ENCODE peak calls at places on chromosome 6, in four cellular contexts. One of them, this sample, is unnamed.

GRCh38 chr6:3747100-3747737 is 4.3 kb downstream of the PXDC1 start:
- DNase-seq in ovary: no peak
- DNase-seq in gastrocnemius medialis: no peak
- DNase-seq in stomach: no peak
- DNase-seq in this sample: no peak

GRCh38 chr6:222468-222867 is 69.8 kb upstream of the DUSP22 start:
- DNase-seq in ovary: no peak
- DNase-seq in gastrocnemius medialis: no peak
- DNase-seq in stomach: no peak
- DNase-seq in this sample: no peak

GRCh38 chr6:46199387-46199786 is 28.6 kb upstream of the ENPP5 start:
- DNase-seq in ovary: no peak
- DNase-seq in gastrocnemius medialis: peak; percentile 62
- DNase-seq in stomach: no peak
- DNase-seq in this sample: no peak

GRCh38 chr6:26536571-26537159 is 1.5 kb upstream of the HMGN4 start:
- DNase-seq in ovary: peak; percentile 67
- DNase-seq in gastrocnemius medialis: no peak
- DNase-seq in stomach: no peak
- DNase-seq in this sample: peak; percentile 57

GRCh38 chr6:113359155-113360140 is 497.7 kb upstream of the MARCKS start:
- DNase-seq in ovary: no peak
- DNase-seq in gastrocnemius medialis: no peak
- DNase-seq in stomach: peak; percentile 42
- DNase-seq in this sample: no peak

GRCh38 chr6:117265425-117266266 is at the start of gene VGLL2:
- DNase-seq in ovary: no peak
- DNase-seq in gastrocnemius medialis: peak; percentile 85
- DNase-seq in stomach: no peak
- DNase-seq in this sample: peak; percentile 67

GRCh38 chr6:7219310-7219709 is 93.7 kb downstream of the SSR1 start:
- DNase-seq in ovary: peak; percentile 37
- DNase-seq in gastrocnemius medialis: peak; percentile 65
- DNase-seq in stomach: peak; percentile 47
- DNase-seq in this sample: peak; percentile 76

GRCh38 chr6:130138909-130139242 is 83.9 kb downstream of the SAMD3 start:
- DNase-seq in ovary: no peak
- DNase-seq in gastrocnemius medialis: no peak
- DNase-seq in stomach: no peak
- DNase-seq in this sample: no peak

GRCh38 chr6:3090013-3090412 is 21.7 kb downstream of the RIPK1 start:
- DNase-seq in ovary: no peak
- DNase-seq in gastrocnemius medialis: no peak
- DNase-seq in stomach: no peak
- DNase-seq in this sample: no peak

GRCh38 chr6:108247965-108248536 is 12.8 kb downstream of the SNX3 start:
- DNase-seq in ovary: no peak
- DNase-seq in gastrocnemius medialis: no peak
- DNase-seq in stomach: no peak
- DNase-seq in this sample: no peak

GRCh38 chr6:115932481-115932880 is 128.2 kb downstream of the FRK start:
- DNase-seq in ovary: no peak
- DNase-seq in gastrocnemius medialis: no peak
- DNase-seq in stomach: no peak
- DNase-seq in this sample: no peak

GRCh38 chr6:5995705-5996686 is 10.7 kb downstream of the NRN1 start:
- DNase-seq in ovary: peak; percentile 43
- DNase-seq in gastrocnemius medialis: no peak
- DNase-seq in stomach: no peak
- DNase-seq in this sample: peak; percentile 46

GRCh38 chr6:25713802-25714201 is 40.7 kb upstream of the SLC17A4 start:
- DNase-seq in ovary: no peak
- DNase-seq in gastrocnemius medialis: no peak
- DNase-seq in stomach: no peak
- DNase-seq in this sample: no peak

GRCh38 chr6:142756215-142756630 is 188.8 kb downstream of the HIVEP2 start:
- DNase-seq in ovary: no peak
- DNase-seq in gastrocnemius medialis: no peak
- DNase-seq in stomach: no peak
- DNase-seq in this sample: no peak

GRCh38 chr6:120230008-120230407 is 880.4 kb upstream of the MAN1A1 start:
- DNase-seq in ovary: no peak
- DNase-seq in gastrocnemius medialis: no peak
- DNase-seq in stomach: no peak
- DNase-seq in this sample: no peak

GRCh38 chr6:33577106-33577535 is 3.0 kb downstream of the BAK1 start:
- DNase-seq in ovary: peak; percentile 52
- DNase-seq in gastrocnemius medialis: no peak
- DNase-seq in stomach: peak; percentile 91
- DNase-seq in this sample: peak; percentile 72

GRCh38 chr6:166056637-166057036 is 111.0 kb downstream of the TBXT start:
- DNase-seq in ovary: peak; percentile 91
- DNase-seq in gastrocnemius medialis: no peak
- DNase-seq in stomach: no peak
- DNase-seq in this sample: peak; percentile 89

GRCh38 chr6:33719326-33719987 is 8.0 kb upstream of the UQCC2 start:
- DNase-seq in ovary: no peak
- DNase-seq in gastrocnemius medialis: peak; percentile 56
- DNase-seq in stomach: no peak
- DNase-seq in this sample: no peak

GRCh38 chr6:29953001-29953436 is 10.7 kb downstream of the HLA-A start:
- DNase-seq in ovary: no peak
- DNase-seq in gastrocnemius medialis: peak; percentile 81
- DNase-seq in stomach: no peak
- DNase-seq in this sample: peak; percentile 82

GRCh38 chr6:37168163-37168758 is 1.7 kb upstream of the PIM1 start:
- DNase-seq in ovary: no peak
- DNase-seq in gastrocnemius medialis: no peak
- DNase-seq in stomach: no peak
- DNase-seq in this sample: no peak

GRCh38 chr6:87706187-87706966 is 4.3 kb upstream of the AKIRIN2 start:
- DNase-seq in ovary: no peak
- DNase-seq in gastrocnemius medialis: no peak
- DNase-seq in stomach: no peak
- DNase-seq in this sample: no peak

GRCh38 chr6:331622-332521 is 39.6 kb downstream of the DUSP22 start:
- DNase-seq in ovary: no peak
- DNase-seq in gastrocnemius medialis: no peak
- DNase-seq in stomach: no peak
- DNase-seq in this sample: no peak

GRCh38 chr6:32313964-32314363 is 57.7 kb downstream of the TSBP1 start:
- DNase-seq in ovary: no peak
- DNase-seq in gastrocnemius medialis: no peak
- DNase-seq in stomach: no peak
- DNase-seq in this sample: no peak

GRCh38 chr6:161033667-161034066 is 42.1 kb downstream of the MAP3K4 start:
- DNase-seq in ovary: no peak
- DNase-seq in gastrocnemius medialis: no peak
- DNase-seq in stomach: no peak
- DNase-seq in this sample: no peak

GRCh38 chr6:138782243-138782642 is 8.7 kb downstream of the CCDC28A start:
- DNase-seq in ovary: no peak
- DNase-seq in gastrocnemius medialis: no peak
- DNase-seq in stomach: no peak
- DNase-seq in this sample: no peak

GRCh38 chr6:117237561-117237960 is 27.8 kb upstream of the VGLL2 start:
- DNase-seq in ovary: no peak
- DNase-seq in gastrocnemius medialis: no peak
- DNase-seq in stomach: no peak
- DNase-seq in this sample: no peak

GRCh38 chr6:63537126-63537958 is 34.9 kb upstream of the LOC128125822 start:
- DNase-seq in ovary: no peak
- DNase-seq in gastrocnemius medialis: no peak
- DNase-seq in stomach: no peak
- DNase-seq in this sample: no peak

GRCh38 chr6:116218172-116218633 is 35.7 kb downstream of the TSPYL4 start:
- DNase-seq in ovary: no peak
- DNase-seq in gastrocnemius medialis: no peak
- DNase-seq in stomach: no peak
- DNase-seq in this sample: no peak

GRCh38 chr6:33095681-33096080 is 19.9 kb downstream of the HLA-DPB1 start:
- DNase-seq in ovary: no peak
- DNase-seq in gastrocnemius medialis: no peak
- DNase-seq in stomach: no peak
- DNase-seq in this sample: no peak

GRCh38 chr6:34730006-34730405 is 27.3 kb upstream of the SNRPC start:
- DNase-seq in ovary: no peak
- DNase-seq in gastrocnemius medialis: no peak
- DNase-seq in stomach: no peak
- DNase-seq in this sample: no peak

GRCh38 chr6:112557961-112558360 is 210.8 kb downstream of the RFPL4B start:
- DNase-seq in ovary: no peak
- DNase-seq in gastrocnemius medialis: no peak
- DNase-seq in stomach: no peak
- DNase-seq in this sample: no peak

GRCh38 chr6:1391692-1392309 is 2.4 kb downstream of the FOXF2 start:
- DNase-seq in ovary: no peak
- DNase-seq in gastrocnemius medialis: no peak
- DNase-seq in stomach: no peak
- DNase-seq in this sample: no peak

GRCh38 chr6:91045152-91045551 is 458.3 kb upstream of the MAP3K7 start:
- DNase-seq in ovary: peak; percentile 18
- DNase-seq in gastrocnemius medialis: no peak
- DNase-seq in stomach: no peak
- DNase-seq in this sample: peak; percentile 28

GRCh38 chr6:24145690-24146131 is 19.7 kb downstream of the NRSN1 start:
- DNase-seq in ovary: no peak
- DNase-seq in gastrocnemius medialis: no peak
- DNase-seq in stomach: no peak
- DNase-seq in this sample: no peak
- H3K4me1 ChIP-seq in ovary: no peaks in the 10 kb centered on the region
- H3K4me1 ChIP-seq in gastrocnemius medialis: no peaks in the 10 kb centered on the region
- H3K4me1 ChIP-seq in stomach: no peaks in the 10 kb centered on the region
- H3K4me1 ChIP-seq in this sample: no peaks in the 10 kb centered on the region

DNA sequence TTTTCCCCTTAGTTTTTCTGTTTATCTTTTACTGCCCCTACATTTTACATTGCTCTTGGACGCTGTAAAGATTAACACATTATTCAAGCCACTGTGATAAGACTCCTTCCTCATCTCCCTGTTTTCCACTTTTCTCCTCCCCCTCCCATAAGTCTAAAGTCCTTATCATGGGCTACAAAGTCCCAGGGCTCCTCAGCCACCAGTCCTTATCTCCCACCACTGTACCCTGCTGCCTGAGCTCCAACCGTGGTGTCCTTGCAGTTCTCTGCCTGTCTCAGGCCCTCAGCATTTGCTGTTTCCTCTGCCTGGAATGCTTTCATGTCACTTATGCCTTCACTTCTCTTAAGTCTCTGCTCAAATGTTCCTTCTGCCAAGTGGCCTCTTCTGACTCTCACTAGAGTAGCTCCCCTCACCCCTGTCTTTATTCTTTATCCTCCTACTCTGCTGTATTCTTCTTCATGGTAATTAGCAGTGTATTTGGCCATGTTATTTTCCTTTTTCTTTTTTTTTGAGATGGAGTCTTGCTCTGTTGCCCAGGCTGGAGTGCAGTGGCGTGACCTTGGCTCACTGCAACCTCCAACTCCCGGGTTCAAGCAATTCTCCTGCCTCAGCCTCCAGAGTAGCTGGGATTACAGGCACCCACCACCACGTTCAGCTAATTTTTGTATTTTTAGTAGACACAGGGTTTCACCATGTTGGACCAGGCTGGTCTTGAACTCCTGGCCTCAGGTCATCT is 10.8 kb upstream of the LATS1 start:
- DNase-seq in ovary: no peak
- DNase-seq in gastrocnemius medialis: no peak
- DNase-seq in stomach: no peak
- DNase-seq in this sample: no peak
- TF ChIP-seq POLR2A in ovary: no peak
- TF ChIP-seq POLR2A in gastrocnemius medialis: no peak
- TF ChIP-seq POLR2A in stomach: no peak
- TF ChIP-seq POLR2A in this sample: no peak

DNA sequence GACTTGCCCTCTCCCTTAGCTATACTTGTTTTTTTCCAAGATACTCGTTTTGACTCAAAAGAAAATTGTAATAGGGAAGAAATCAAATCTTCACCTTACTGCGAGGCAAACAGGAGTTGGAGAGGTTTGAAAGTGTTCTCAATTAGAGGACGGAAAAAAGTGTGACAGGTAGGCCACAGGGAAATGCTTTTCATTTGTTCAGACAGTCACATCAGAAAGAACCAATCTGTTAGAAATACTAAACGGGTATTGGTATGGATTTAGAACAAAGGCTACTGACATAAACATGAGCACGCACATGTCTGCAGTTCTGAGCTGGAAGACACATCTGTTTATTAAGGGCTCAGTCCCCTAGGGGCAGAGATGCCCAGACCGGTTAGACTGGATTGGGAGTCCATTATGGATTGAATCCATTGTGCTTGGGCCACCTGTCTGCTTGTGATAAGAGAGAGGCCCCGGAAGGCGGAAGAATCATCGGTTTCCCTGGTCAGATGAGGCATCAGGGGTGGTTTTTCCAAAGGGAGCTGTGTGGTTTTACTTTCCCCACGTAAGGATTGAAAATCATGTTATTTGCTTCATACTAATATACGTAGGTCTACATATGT is 220.9 kb upstream of the MYLIP start:
- DNase-seq in ovary: no peak
- DNase-seq in gastrocnemius medialis: no peak
- DNase-seq in stomach: peak; percentile 66
- DNase-seq in this sample: no peak
- H3K4me1 ChIP-seq in ovary: no peaks in the 10 kb centered on the region
- H3K4me1 ChIP-seq in gastrocnemius medialis: no peaks in the 10 kb centered on the region
- H3K4me1 ChIP-seq in stomach: no peaks in the 10 kb centered on the region
- H3K4me1 ChIP-seq in this sample: peaks cover 4% of the 10 kb centered on the region

DNA sequence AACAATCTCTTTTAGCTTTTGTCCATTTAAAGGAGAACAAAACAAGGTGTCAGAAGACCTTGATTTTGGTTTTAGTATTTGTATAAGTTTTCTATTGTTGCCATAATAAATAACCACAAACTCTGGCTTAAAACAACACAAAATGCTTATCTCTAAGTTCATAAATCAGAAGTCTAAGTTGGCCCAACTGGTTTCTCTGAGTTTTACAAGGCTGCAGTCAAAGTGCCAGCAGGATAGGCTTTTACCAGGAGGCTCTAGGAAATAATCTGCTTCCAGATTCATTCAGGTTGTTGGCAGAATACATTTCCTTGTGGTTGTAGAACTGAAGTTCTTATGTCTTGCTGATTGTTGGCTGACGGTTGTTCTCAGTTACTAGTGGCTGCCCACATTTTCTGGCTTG is 147.2 kb upstream of the HMGCLL1 start:
- DNase-seq in ovary: no peak
- DNase-seq in gastrocnemius medialis: no peak
- DNase-seq in stomach: no peak
- DNase-seq in this sample: no peak
- TF ChIP-seq POLR2A in ovary: no peak
- TF ChIP-seq POLR2A in gastrocnemius medialis: no peak
- TF ChIP-seq POLR2A in stomach: no peak
- TF ChIP-seq POLR2A in this sample: no peak

This sample was measured in testis.